ENCODE peak calls at places on chromosomes 12 and 14, in nine cellular contexts. C is GM12865, M is fibroblast of the aortic adventitia, Z is AG09319, R is PC-9, X is body of pancreas, E is mucosa of descending colon, O is astrocyte of the spinal cord, W is fibroblast of pulmonary artery. J is an unnamed sample.

GRCh38 chr14:93688239-93688666 is 100.0 kb downstream of the PRIMA1 start:
- DNase-seq in C (no peak), M (no peak), Z (no peak), R (no peak), X (no peak), E (no peak), O (no peak), W (no peak), J (no peak)

GRCh38 chr12:23253191-23253590 is 628.2 kb downstream of the ETNK1 start:
- DNase-seq in C (no peak), M (no peak), Z (no peak), R (no peak), X (no peak), E (no peak), O (no peak), W (no peak), J (no peak)

GRCh38 chr12:124279846-124280360 is 15.0 kb upstream of the RFLNA start:
- DNase-seq in C (no peak), M (peak; percentile 5), Z (no peak), R (no peak), X (no peak), E (no peak), O (peak; percentile 27), W (no peak), J (no peak)

GRCh38 chr12:131983554-131983953 is 33.8 kb downstream of the EP400 start:
- DNase-seq in C (no peak), M (no peak), Z (no peak), R (no peak), X (no peak), E (no peak), O (no peak), W (no peak), J (no peak)

GRCh38 chr14:23381017-23381375 is 4.2 kb downstream of the CMTM5 start:
- DNase-seq in C (no peak), M (no peak), Z (no peak), R (no peak), X (no peak), E (no peak), O (no peak), W (no peak), J (no peak)

GRCh38 chr12:109740694-109741245 is 27.1 kb downstream of the FAM222A start:
- DNase-seq in C (no peak), M (no peak), Z (no peak), R (no peak), X (peak; percentile 10), E (peak; percentile 22), O (no peak), W (no peak), J (no peak)

GRCh38 chr14:54776361-54777001 is 126.1 kb downstream of the GCH1 start:
- DNase-seq in C (peak; percentile 50), M (peak; percentile 84), Z (peak; percentile 40), R (no peak), X (no peak), E (peak; percentile 36), O (peak; percentile 75), W (peak; percentile 49), J (peak; percentile 58)

GRCh38 chr14:52266782-52267181 is 716 bp upstream of the PTGDR start:
- DNase-seq in C (no peak), M (peak; percentile 87), Z (no peak), R (no peak), X (no peak), E (peak; percentile 27), O (no peak), W (peak; percentile 28), J (no peak)

GRCh38 chr12:88960213-88960878 is 380.1 kb upstream of the KITLG start:
- DNase-seq in C (no peak), M (peak; percentile 64), Z (no peak), R (no peak), X (no peak), E (no peak), O (peak; percentile 40), W (peak; percentile 70), J (no peak)

GRCh38 chr12:117907108-117907689 is 61.6 kb downstream of the KSR2 start:
- DNase-seq in C (no peak), M (no peak), Z (no peak), R (no peak), X (peak; percentile 25), E (no peak), O (no peak), W (no peak), J (no peak)

GRCh38 chr12:89160716-89161123 is 191.6 kb downstream of the DUSP6 start:
- DNase-seq in C (no peak), M (peak; percentile 85), Z (peak; percentile 59), R (peak; percentile 84), X (peak; percentile 11), E (peak; percentile 27), O (peak; percentile 70), W (peak; percentile 70), J (no peak)

GRCh38 chr14:72776701-72777255 is 117.1 kb downstream of the DPF3 start:
- DNase-seq in C (peak; percentile 9), M (no peak), Z (no peak), R (no peak), X (no peak), E (peak; percentile 38), O (no peak), W (no peak), J (no peak)

GRCh38 chr12:16613199-16613598 is 7.2 kb upstream of the LMO3 start:
- DNase-seq in C (no peak), M (peak; percentile 53), Z (no peak), R (no peak), X (no peak), E (no peak), O (no peak), W (no peak), J (no peak)

GRCh38 chr12:72499244-72499643 is 227.1 kb downstream of the TRHDE start:
- DNase-seq in C (no peak), M (no peak), Z (no peak), R (no peak), X (no peak), E (no peak), O (no peak), W (no peak), J (no peak)

GRCh38 chr12:20950248-20950647 is 139.7 kb downstream of the SLCO1B3 start:
- DNase-seq in C (peak; percentile 44), M (peak; percentile 15), Z (no peak), R (no peak), X (no peak), E (no peak), O (peak; percentile 44), W (peak; percentile 37), J (no peak)

GRCh38 chr14:99560946-99561683 is 42.9 kb downstream of the CCDC85C start:
- DNase-seq in C (no peak), M (no peak), Z (no peak), R (peak; percentile 61), X (peak; percentile 86), E (no peak), O (no peak), W (no peak), J (no peak)
- TF ChIP-seq CTCF in C (no peak), M (no peak), Z (no peak), R (no peak), X (no peak), E (no peak), O (no peak), W (no peak), J (no peak)

GRCh38 chr14:98114122-98114895 is 1157.7 kb downstream of the BCL11B start:
- DNase-seq in C (no peak), M (no peak), Z (no peak), R (no peak), X (no peak), E (no peak), O (peak; percentile 25), W (no peak), J (no peak)

GRCh38 chr14:98112211-98112780 is 1159.7 kb downstream of the BCL11B start:
- DNase-seq in C (peak; percentile 27), M (no peak), Z (no peak), R (no peak), X (no peak), E (no peak), O (no peak), W (no peak), J (no peak)
- TF ChIP-seq CTCF in C (no peak), M (no peak), Z (no peak), R (no peak), X (no peak), E (no peak), O (no peak), W (no peak), J (no peak)

DNA sequence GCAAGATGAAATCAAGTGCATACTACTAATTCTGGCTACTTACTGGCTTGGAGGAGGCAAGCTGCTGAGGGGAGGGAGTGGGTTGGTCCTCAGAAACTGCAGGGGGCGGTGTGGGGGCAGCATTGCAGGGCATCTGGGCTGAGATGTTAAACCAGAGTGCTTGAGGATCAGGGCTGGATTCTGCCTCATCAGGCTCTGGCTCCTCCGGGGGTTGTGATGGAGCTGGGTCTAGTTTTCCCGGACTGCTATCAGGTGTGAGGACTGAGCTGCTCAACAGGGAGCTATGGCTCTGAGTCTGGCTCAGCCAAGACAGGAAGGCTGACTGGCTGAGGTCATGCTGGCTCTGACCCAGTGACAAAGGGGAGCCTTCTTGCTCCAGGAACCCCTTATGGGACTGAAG is 28.6 kb downstream of the BAZ2A start:
- DNase-seq in C (peak; percentile 39), M (no peak), Z (no peak), R (no peak), X (no peak), E (no peak), O (no peak), W (peak; percentile 25), J (no peak)
- TF ChIP-seq CTCF in C (peak; percentile 20), M (no peak), Z (no peak), R (peak; percentile 26), X (no peak), E (no peak), O (peak; percentile 4), W (peak; percentile 35), J (no peak)

GRCh38 chr14:20757963-20758362 is 10.2 kb upstream of the EDDM3B start:
- DNase-seq in C (peak; percentile 51), M (no peak), Z (no peak), R (no peak), X (peak; percentile 43), E (no peak), O (no peak), W (no peak), J (no peak)
- TF ChIP-seq CTCF in C (peak; percentile 47), M (no peak), Z (no peak), R (no peak), X (peak; percentile 30), E (no peak), O (no peak), W (peak; percentile 1), J (no peak)

DNA sequence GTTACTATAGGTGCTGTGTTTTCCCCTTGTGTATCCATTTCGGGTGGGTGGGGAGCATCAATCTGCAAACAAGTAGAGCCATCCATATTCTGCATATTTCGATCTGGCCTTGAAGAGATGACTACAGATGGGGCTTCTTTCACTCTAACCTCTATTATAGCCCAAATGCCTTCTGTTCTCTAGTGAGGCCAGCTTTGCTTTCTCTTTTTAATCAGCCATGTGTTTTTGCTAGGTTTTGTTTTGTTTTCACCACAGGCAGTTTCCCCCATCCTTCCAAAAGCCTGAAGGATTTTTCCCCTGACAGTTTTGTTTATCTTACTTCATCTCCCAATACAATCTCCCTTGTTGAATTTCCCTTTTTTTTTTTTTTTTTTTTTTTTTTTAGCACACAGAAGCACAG is 224.1 kb downstream of the BTG1 start:
- DNase-seq in C (no peak), M (no peak), Z (no peak), R (no peak), X (no peak), E (no peak), O (no peak), W (no peak), J (no peak)
- TF ChIP-seq CTCF in C (no peak), M (no peak), Z (no peak), R (no peak), X (no peak), E (no peak), O (no peak), W (no peak), J (no peak)